ENCODE peak calls at places on chromosome 20, in five cellular contexts. U is ascending aorta; S is heart right ventricle; T is mesendoderm; G is effector memory CD4-positive, alpha-beta T cell. L is an unnamed sample. For H3K27me3 and H3K4me1, the result is how much of the 10 kb centered on the place peaks cover.

GRCh38 chr20:2379511-2380229 is 1.0 kb upstream of the TGM6 start:
- DNase-seq in T (peak), S (no peak), U (no peak), G (no peak), L (no peak)

GRCh38 chr20:2559641-2560040 is 23.3 kb downstream of the TMC2 start:
- DNase-seq in G (no peak), T (no peak), U (no peak), S (no peak), L (no peak)

GRCh38 chr20:18977441-18977840 is 163.9 kb downstream of the SCP2D1 start:
- DNase-seq in G (no peak), T (no peak), S (no peak), U (no peak), L (no peak)

GRCh38 chr20:20780127-20780822 is 67.8 kb upstream of the RALGAPA2 start:
- DNase-seq in U (peak), G (no peak), S (peak), T (peak), L (peak)

GRCh38 chr20:19073584-19074198 is 138.8 kb upstream of the SLC24A3 start:
- DNase-seq in T (peak), S (no peak), U (no peak), G (no peak), L (peak)

GRCh38 chr20:51447097-51447764 is 95.3 kb downstream of the NFATC2 start:
- DNase-seq in G (no peak), U (peak), S (peak), T (peak), L (peak)

GRCh38 chr20:36607586-36608387 is 2.2 kb downstream of the RAB5IF start:
- DNase-seq in U (no peak), S (no peak), T (no peak), G (no peak), L (peak)

GRCh38 chr20:45037050-45037449 is 63.9 kb downstream of the KCNS1 start:
- DNase-seq in S (peak), G (no peak), T (no peak), U (no peak), L (no peak)

GRCh38 chr20:54221383-54221782 is 13.5 kb downstream of the PFDN4 start:
- DNase-seq in S (no peak), U (no peak), G (no peak), T (no peak), L (no peak)

GRCh38 chr20:32114305-32114960 is 4.9 kb downstream of the TM9SF4 start:
- DNase-seq in T (no peak), S (no peak), G (no peak), U (no peak), L (no peak)

GRCh38 chr20:20220137-20220536 is 147.8 kb upstream of the INSM1 start:
- DNase-seq in S (no peak), T (no peak), G (no peak), U (no peak), L (no peak)

GRCh38 chr20:57582029-57582378 is 21.1 kb downstream of the PCK1 start:
- DNase-seq in U (no peak), T (no peak), S (no peak), G (no peak), L (no peak)
- H3K27me3 ChIP-seq in U (under half), T (under half), S (half or more), G (under half), L (under half)

GRCh38 chr20:436476-436875 is 25.9 kb downstream of the TBC1D20 start:
- DNase-seq in T (no peak), U (no peak), S (no peak), G (no peak), L (no peak)
- H3K4me1 ChIP-seq in T (under half), U (under half), S (under half), G (under half), L (under half)

GRCh38 chr20:59484228-59484627 is 120.1 kb upstream of the PHACTR3 start:
- DNase-seq in G (no peak), T (no peak), S (no peak), U (no peak), L (no peak)

GRCh38 chr20:59483481-59483880 is 120.9 kb upstream of the PHACTR3 start:
- DNase-seq in U (no peak), T (no peak), S (no peak), G (no peak), L (no peak)

GRCh38 chr20:59481082-59482018 is 123.0 kb upstream of the PHACTR3 start:
- DNase-seq in U (no peak), G (no peak), S (no peak), T (no peak), L (no peak)

GRCh38 chr20:59482581-59483187 is 121.7 kb upstream of the PHACTR3 start:
- DNase-seq in U (no peak), S (no peak), T (no peak), G (no peak), L (peak)

DNA sequence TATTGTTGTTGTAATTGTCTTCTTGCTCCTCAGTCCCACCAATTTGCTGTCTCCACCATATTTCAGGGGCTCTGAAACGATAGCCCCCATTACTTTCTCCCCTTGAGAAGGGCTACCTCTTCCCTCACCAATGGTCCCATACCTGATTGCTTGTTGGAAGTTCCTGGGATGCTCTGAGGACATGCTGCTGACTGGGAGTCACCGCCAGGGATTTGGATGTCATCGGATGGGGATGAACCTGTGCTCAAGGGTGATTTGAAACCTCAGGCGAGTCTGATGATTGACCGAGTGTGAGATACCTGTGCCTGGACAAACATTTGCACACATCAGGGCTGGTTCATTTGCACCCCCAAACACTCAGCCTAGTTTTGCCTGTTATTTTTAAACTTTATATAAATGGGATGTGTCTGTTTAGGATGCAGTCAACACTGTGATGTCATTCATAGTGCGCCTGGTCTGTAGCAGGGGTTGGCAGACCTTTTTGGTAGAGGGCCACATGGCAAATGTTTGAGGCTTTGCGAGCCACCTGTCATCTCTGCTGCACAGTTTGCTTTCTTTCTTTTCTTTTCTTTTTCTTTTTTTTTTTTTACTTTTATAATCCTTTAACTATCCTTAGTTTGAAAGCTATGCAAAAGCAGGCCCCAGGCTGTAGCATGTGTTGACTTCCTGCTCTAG is 118.6 kb upstream of the PHACTR3 start:
- DNase-seq in T (no peak), U (no peak), G (no peak), S (no peak), L (peak)
- H3K27me3 ChIP-seq in T (under half), U (under half), G (under half), S (under half), L (under half)

GRCh38 chr20:62029951-62030350 is 35.7 kb downstream of the TAF4 start:
- DNase-seq in U (no peak), S (no peak), T (no peak), G (no peak), L (no peak)

GRCh38 chr20:62029296-62029695 is 36.4 kb downstream of the TAF4 start:
- DNase-seq in U (no peak), S (no peak), G (no peak), T (no peak), L (no peak)

GRCh38 chr20:62031462-62032092 is 34.1 kb downstream of the TAF4 start:
- DNase-seq in S (no peak), T (no peak), G (no peak), U (no peak), L (no peak)

GRCh38 chr20:62030834-62031434 is 34.7 kb downstream of the TAF4 start:
- DNase-seq in G (no peak), U (no peak), T (peak), S (no peak), L (no peak)

GRCh38 chr20:62030357-62030756 is 35.3 kb downstream of the TAF4 start:
- DNase-seq in T (no peak), G (no peak), U (no peak), S (no peak), L (no peak)
- H3K4me1 ChIP-seq in T (under half), G (under half), U (under half), S (under half), L (under half)

GRCh38 chr20:57037689-57038088 is 228.8 kb downstream of the BMP7 start:
- DNase-seq in T (no peak), G (no peak), S (no peak), U (no peak), L (peak)

GRCh38 chr20:57038608-57039440 is 227.6 kb downstream of the BMP7 start:
- DNase-seq in U (no peak), G (no peak), T (no peak), S (no peak), L (no peak)

GRCh38 chr20:57040924-57041323 is 225.5 kb downstream of the BMP7 start:
- DNase-seq in T (no peak), S (no peak), G (no peak), U (no peak), L (no peak)

GRCh38 chr20:57043091-57043490 is 223.3 kb downstream of the BMP7 start:
- DNase-seq in S (no peak), G (no peak), T (no peak), U (no peak), L (no peak)

GRCh38 chr20:57040461-57040860 is 226.0 kb downstream of the BMP7 start:
- DNase-seq in G (no peak), S (no peak), U (no peak), T (no peak), L (no peak)
- H3K27me3 ChIP-seq in G (under half), S (under half), U (under half), T (under half), L (under half)

GRCh38 chr20:5548112-5548511 is 202.1 kb upstream of the SHLD1 start:
- DNase-seq in T (no peak), U (no peak), S (no peak), G (no peak), L (no peak)
- H3K4me1 ChIP-seq in T (under half), U (under half), S (under half), G (under half), L (under half)

DNA sequence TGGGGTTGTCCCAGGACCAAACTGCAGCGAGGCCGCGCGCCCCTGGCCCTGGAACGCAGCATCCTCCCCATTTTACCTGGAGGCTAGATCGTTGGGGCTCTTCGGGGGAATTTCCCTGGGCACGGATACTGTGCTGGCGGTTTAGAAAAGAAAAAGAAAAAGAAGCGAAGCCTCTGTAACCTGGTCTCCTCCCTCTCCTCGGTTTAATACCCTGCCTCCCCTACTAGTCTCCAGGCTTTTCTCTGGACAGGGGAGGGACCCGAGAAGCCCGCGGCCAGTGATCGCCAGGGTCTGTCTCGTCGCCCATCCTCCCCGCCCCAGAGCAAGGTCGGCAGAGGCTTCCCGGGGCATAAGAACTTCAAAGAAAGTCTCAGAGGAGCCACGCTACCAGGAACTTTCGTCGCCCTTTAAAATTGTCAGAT is 6.1 kb upstream of the LAMP5 start:
- DNase-seq in T (no peak), G (no peak), S (no peak), U (no peak), L (no peak)
- H3K27me3 ChIP-seq in T (half or more), G (under half), S (half or more), U (under half), L (under half)

GRCh38 chr20:37991506-37992302 is 41.6 kb downstream of the TTI1 start:
- DNase-seq in G (no peak), S (no peak), T (no peak), U (no peak), L (no peak)
- H3K4me1 ChIP-seq in G (under half), S (half or more), T (under half), U (under half), L (under half)

GRCh38 chr20:675453-676314 is at the start of gene SCRT2:
- DNase-seq in U (no peak), T (peak), G (peak), S (peak), L (peak)

GRCh38 chr20:672975-673604 is 2.5 kb downstream of the SCRT2 start:
- DNase-seq in S (no peak), U (no peak), T (peak), G (no peak), L (no peak)

GRCh38 chr20:674936-675452 is 608 bp downstream of the SCRT2 start:
- DNase-seq in S (no peak), U (no peak), T (no peak), G (no peak), L (no peak)

GRCh38 chr20:671252-672030 is 4.2 kb downstream of the SCRT2 start:
- DNase-seq in T (no peak), G (no peak), S (no peak), U (no peak), L (no peak)

GRCh38 chr20:673606-674005 is 2.0 kb downstream of the SCRT2 start:
- DNase-seq in T (no peak), U (no peak), G (no peak), S (no peak), L (no peak)
- H3K27me3 ChIP-seq in T (under half), U (under half), G (under half), S (under half), L (under half)

DNA sequence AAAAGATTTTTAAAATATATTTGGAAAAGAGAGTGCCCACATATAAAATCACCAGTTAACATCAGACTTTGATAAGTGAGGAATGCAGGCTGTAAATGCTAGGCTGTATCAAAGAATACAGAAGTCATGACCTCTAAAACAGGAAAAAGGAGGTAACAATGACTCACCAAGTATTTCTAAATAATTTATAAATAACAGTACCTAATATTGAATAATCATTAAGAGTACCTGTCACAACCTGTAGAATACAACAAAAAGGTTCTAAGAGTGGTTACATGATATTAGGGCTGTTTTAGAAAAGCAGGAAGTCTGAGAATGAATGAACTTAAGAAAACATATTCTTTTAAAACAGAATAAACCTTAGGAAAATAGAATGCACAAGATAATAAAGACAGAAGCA is 173.1 kb upstream of the CST7 start:
- DNase-seq in U (no peak), T (no peak), S (no peak), G (no peak), L (no peak)
- H3K4me1 ChIP-seq in U (under half), T (under half), S (under half), G (under half), L (under half)

L was measured in Caco-2.